ENCODE peak calls at places on chromosomes 2 and 18, in eight cellular contexts. B is caudate nucleus; L is B cell; P is transverse colon; V is dorsolateral prefrontal cortex; I is T-helper 2 cell; Q is naive thymus-derived CD4-positive, alpha-beta T cell; D is GM23338. Y is an unnamed sample.

GRCh38 chr2:12718662-12719399 is 2.1 kb downstream of the TRIB2 start:
- DNase-seq in P (no peak), Q (no peak), D (peak), I (no peak), B (no peak), V (no peak), L (peak), Y (no peak)

GRCh38 chr2:215357660-215358059 is 45.8 kb downstream of the ATIC start:
- DNase-seq in P (no peak), V (no peak), B (no peak), D (no peak), L (no peak), Q (no peak), I (no peak), Y (no peak)

GRCh38 chr2:145010635-145011034 is 490.7 kb upstream of the ZEB2 start:
- DNase-seq in D (no peak), L (no peak), I (no peak), Q (no peak), B (no peak), P (no peak), V (no peak), Y (no peak)

GRCh38 chr2:228798931-228799588 is 472.0 kb downstream of the PID1 start:
- DNase-seq in L (no peak), B (no peak), I (no peak), D (no peak), P (no peak), V (no peak), Q (no peak), Y (no peak)

GRCh38 chr2:39679805-39680204 is 14.1 kb downstream of the TMEM178A start:
- DNase-seq in L (no peak), P (no peak), B (no peak), Q (no peak), D (no peak), V (no peak), I (no peak), Y (no peak)

GRCh38 chr2:202555354-202555753 is 79.4 kb upstream of the FAM117B start:
- DNase-seq in I (no peak), Q (no peak), P (no peak), D (no peak), V (no peak), L (no peak), B (no peak), Y (no peak)

GRCh38 chr2:173048901-173049661 is 26.6 kb upstream of the MAP3K20 start:
- DNase-seq in V (no peak), I (no peak), L (no peak), D (no peak), B (no peak), Q (no peak), P (peak), Y (peak)

GRCh38 chr2:75892490-75892889 is 181.8 kb upstream of the GCFC2 start:
- DNase-seq in I (no peak), Q (no peak), P (no peak), B (no peak), L (no peak), D (no peak), V (no peak), Y (no peak)

GRCh38 chr18:49400398-49401072 is 59.9 kb downstream of the DYM start:
- DNase-seq in V (no peak), B (no peak), I (no peak), Q (no peak), D (no peak), L (no peak), P (no peak), Y (no peak)

GRCh38 chr2:100011272-100011711 is 131.1 kb downstream of the AFF3 start:
- DNase-seq in Q (no peak), D (no peak), B (no peak), P (no peak), L (no peak), I (no peak), V (no peak), Y (no peak)

GRCh38 chr2:27303093-27304025 is 4.9 kb downstream of the UCN start:
- DNase-seq in D (peak), I (peak), P (peak), V (no peak), Q (peak), B (no peak), L (peak), Y (peak)

GRCh38 chr2:12032421-12032820 is 286.0 kb downstream of the LPIN1 start:
- DNase-seq in D (peak), I (no peak), P (no peak), L (peak), V (no peak), B (no peak), Q (no peak), Y (no peak)

GRCh38 chr2:12928197-12928596 is 211.5 kb downstream of the TRIB2 start:
- DNase-seq in V (no peak), B (no peak), D (no peak), L (no peak), P (no peak), Q (no peak), I (no peak), Y (no peak)

GRCh38 chr2:189076572-189076971 is 102.4 kb downstream of the COL3A1 start:
- DNase-seq in I (no peak), B (no peak), V (no peak), L (no peak), P (peak), D (no peak), Q (no peak), Y (no peak)

GRCh38 chr2:109355192-109355843 is 226.3 kb downstream of the SH3RF3 start:
- DNase-seq in P (no peak), L (no peak), Q (no peak), B (no peak), D (no peak), V (no peak), I (no peak), Y (no peak)

GRCh38 chr2:62325398-62325797 is 129.5 kb downstream of the B3GNT2 start:
- DNase-seq in P (no peak), V (no peak), I (no peak), L (no peak), Q (no peak), B (no peak), D (no peak), Y (no peak)

GRCh38 chr18:57759650-57760049 is 43.5 kb downstream of the ATP8B1 start:
- DNase-seq in L (no peak), V (no peak), D (no peak), Q (no peak), P (no peak), I (no peak), B (no peak), Y (no peak)

GRCh38 chr2:9287400-9288059 is 80.9 kb downstream of the ASAP2 start:
- DNase-seq in L (no peak), D (no peak), V (no peak), P (no peak), Q (no peak), B (no peak), I (no peak), Y (no peak)

GRCh38 chr2:96396587-96396986 is 61.0 kb downstream of the NCAPH start:
- DNase-seq in P (no peak), L (no peak), I (no peak), D (no peak), Q (no peak), V (no peak), B (no peak), Y (no peak)

GRCh38 chr2:46329803-46330775 is 32.9 kb downstream of the EPAS1 start:
- DNase-seq in I (no peak), D (no peak), Q (no peak), V (no peak), P (no peak), B (no peak), L (no peak), Y (no peak)

GRCh38 chr2:234081970-234082822 is 31.7 kb downstream of the SPP2 start:
- DNase-seq in Q (no peak), D (no peak), I (no peak), L (no peak), P (peak), B (no peak), V (no peak), Y (no peak)

GRCh38 chr2:232542715-232543467 is 3.4 kb downstream of the CHRNG start:
- DNase-seq in Q (no peak), L (no peak), V (no peak), D (no peak), P (no peak), I (no peak), B (no peak), Y (no peak)

GRCh38 chr2:101354910-101355309 is 32.4 kb downstream of the CREG2 start:
- DNase-seq in Q (no peak), B (no peak), P (no peak), D (no peak), I (no peak), L (no peak), V (no peak), Y (no peak)

GRCh38 chr2:215435809-215436704 is at the start of gene FN1:
- DNase-seq in B (peak), L (peak), Q (peak), D (peak), I (peak), V (peak), P (peak), Y (no peak)

GRCh38 chr2:223084873-223085272 is 32.9 kb downstream of the KCNE4 start:
- DNase-seq in I (no peak), V (peak), P (no peak), D (peak), Q (no peak), L (no peak), B (no peak), Y (no peak)

GRCh38 chr2:128446049-128446811 is 127.6 kb upstream of the HS6ST1 start:
- DNase-seq in I (no peak), Q (no peak), L (no peak), V (no peak), P (no peak), B (no peak), D (no peak), Y (no peak)

GRCh38 chr2:158753561-158754302 is 41.4 kb upstream of the DAPL1 start:
- DNase-seq in P (peak), D (peak), V (no peak), Q (peak), B (no peak), I (no peak), L (peak), Y (peak)

GRCh38 chr2:65128297-65129190 is 1.4 kb downstream of the RAB1A start:
- DNase-seq in V (no peak), Q (no peak), L (no peak), D (no peak), P (no peak), B (no peak), I (no peak), Y (peak)

GRCh38 chr2:169158874-169159273 is 89.5 kb downstream of the DHRS9 start:
- DNase-seq in B (no peak), P (no peak), I (no peak), L (no peak), D (no peak), V (no peak), Q (no peak), Y (no peak)

GRCh38 chr2:64120008-64120407 is 24.2 kb downstream of the PELI1 start:
- DNase-seq in L (no peak), I (no peak), P (no peak), V (no peak), D (no peak), Q (no peak), B (no peak), Y (no peak)

GRCh38 chr2:10575566-10576300 is 114.0 kb downstream of the NOL10 start:
- DNase-seq in V (no peak), D (no peak), B (no peak), P (no peak), L (no peak), I (no peak), Q (no peak), Y (no peak)

GRCh38 chr2:28995765-28996164 is 14.7 kb downstream of the TOGARAM2 start:
- DNase-seq in Q (no peak), V (no peak), D (no peak), P (no peak), B (no peak), L (no peak), I (no peak), Y (no peak)

GRCh38 chr2:67993329-67993728 is 69.5 kb downstream of the C1D start:
- DNase-seq in L (no peak), P (no peak), D (no peak), V (no peak), I (no peak), B (no peak), Q (no peak), Y (no peak)

GRCh38 chr2:238167761-238168160 is 9.0 kb downstream of the ERFE start:
- DNase-seq in D (no peak), P (no peak), L (no peak), Q (no peak), B (no peak), I (no peak), V (no peak), Y (no peak)

GRCh38 chr2:55965966-55966365 is 42.4 kb upstream of the EFEMP1 start:
- DNase-seq in D (no peak), B (no peak), Q (no peak), V (no peak), L (no peak), I (no peak), P (no peak), Y (no peak)

Y was measured in HL-60.